ENCODE peak calls at places on chromosomes 7 and 10, in ten cellular contexts. One of them, this sample, is unnamed.

GRCh38 chr10:48608279-48608681 is 3.4 kb upstream of the ARHGAP22 start:
- DNase-seq in testis: peak; percentile 43
- DNase-seq in HepG2: peak; percentile 6
- DNase-seq in aorta: no peak
- DNase-seq in CD4-positive, CD25-positive, alpha-beta regulatory T cell: peak; percentile 41
- DNase-seq in left ventricle myocardium inferior: no peak
- DNase-seq in pancreas: no peak
- DNase-seq in mammary epithelial cell: peak; percentile 48
- DNase-seq in SK-N-SH: peak; percentile 67
- DNase-seq in GM23338: peak; percentile 89
- DNase-seq in this sample: peak; percentile 48

GRCh38 chr7:116438274-116438673 is 61.3 kb upstream of the CAV2 start:
- DNase-seq in testis: no peak
- DNase-seq in pancreas: no peak
- DNase-seq in mammary epithelial cell: no peak
- DNase-seq in SK-N-SH: no peak
- DNase-seq in aorta: no peak
- DNase-seq in HepG2: peak; percentile 4
- DNase-seq in left ventricle myocardium inferior: no peak
- DNase-seq in CD4-positive, CD25-positive, alpha-beta regulatory T cell: no peak
- DNase-seq in GM23338: peak; percentile 5
- DNase-seq in this sample: no peak

GRCh38 chr10:47458466-47459154 is 25.3 kb downstream of the ANXA8 start:
- DNase-seq in aorta: no peak
- DNase-seq in left ventricle myocardium inferior: no peak
- DNase-seq in mammary epithelial cell: peak; percentile 68
- DNase-seq in CD4-positive, CD25-positive, alpha-beta regulatory T cell: no peak
- DNase-seq in GM23338: no peak
- DNase-seq in pancreas: no peak
- DNase-seq in testis: no peak
- DNase-seq in HepG2: no peak
- DNase-seq in SK-N-SH: no peak
- DNase-seq in this sample: peak; percentile 39

GRCh38 chr7:142338633-142339501 is 81.0 kb upstream of the PRSS58 start:
- DNase-seq in aorta: no peak
- DNase-seq in CD4-positive, CD25-positive, alpha-beta regulatory T cell: no peak
- DNase-seq in mammary epithelial cell: no peak
- DNase-seq in left ventricle myocardium inferior: no peak
- DNase-seq in GM23338: peak; percentile 86
- DNase-seq in testis: peak; percentile 79
- DNase-seq in HepG2: no peak
- DNase-seq in pancreas: no peak
- DNase-seq in SK-N-SH: no peak
- DNase-seq in this sample: peak; percentile 26

GRCh38 chr7:135662373-135663114 is at the start of gene STMP1:
- DNase-seq in SK-N-SH: peak; percentile 100
- DNase-seq in HepG2: peak; percentile 81
- DNase-seq in mammary epithelial cell: peak; percentile 89
- DNase-seq in left ventricle myocardium inferior: peak; percentile 98
- DNase-seq in aorta: peak; percentile 98
- DNase-seq in GM23338: peak; percentile 98
- DNase-seq in pancreas: peak; percentile 98
- DNase-seq in CD4-positive, CD25-positive, alpha-beta regulatory T cell: peak; percentile 97
- DNase-seq in testis: peak; percentile 97
- DNase-seq in this sample: peak; percentile 99

GRCh38 chr7:29780346-29780745 is 26.0 kb upstream of the WIPF3 start:
- DNase-seq in left ventricle myocardium inferior: no peak
- DNase-seq in pancreas: no peak
- DNase-seq in CD4-positive, CD25-positive, alpha-beta regulatory T cell: no peak
- DNase-seq in SK-N-SH: no peak
- DNase-seq in HepG2: no peak
- DNase-seq in GM23338: no peak
- DNase-seq in aorta: no peak
- DNase-seq in testis: no peak
- DNase-seq in mammary epithelial cell: no peak
- DNase-seq in this sample: no peak

GRCh38 chr7:21412291-21412896 is 15.5 kb upstream of the SP4 start:
- DNase-seq in CD4-positive, CD25-positive, alpha-beta regulatory T cell: peak; percentile 54
- DNase-seq in HepG2: no peak
- DNase-seq in mammary epithelial cell: no peak
- DNase-seq in SK-N-SH: no peak
- DNase-seq in GM23338: no peak
- DNase-seq in testis: no peak
- DNase-seq in aorta: no peak
- DNase-seq in pancreas: no peak
- DNase-seq in left ventricle myocardium inferior: no peak
- DNase-seq in this sample: no peak

GRCh38 chr10:31819393-31819820 is 109.2 kb downstream of the ARHGAP12 start:
- DNase-seq in mammary epithelial cell: no peak
- DNase-seq in aorta: peak; percentile 79
- DNase-seq in GM23338: no peak
- DNase-seq in CD4-positive, CD25-positive, alpha-beta regulatory T cell: no peak
- DNase-seq in SK-N-SH: no peak
- DNase-seq in testis: no peak
- DNase-seq in HepG2: no peak
- DNase-seq in left ventricle myocardium inferior: peak; percentile 31
- DNase-seq in pancreas: no peak
- DNase-seq in this sample: peak; percentile 16

DNA sequence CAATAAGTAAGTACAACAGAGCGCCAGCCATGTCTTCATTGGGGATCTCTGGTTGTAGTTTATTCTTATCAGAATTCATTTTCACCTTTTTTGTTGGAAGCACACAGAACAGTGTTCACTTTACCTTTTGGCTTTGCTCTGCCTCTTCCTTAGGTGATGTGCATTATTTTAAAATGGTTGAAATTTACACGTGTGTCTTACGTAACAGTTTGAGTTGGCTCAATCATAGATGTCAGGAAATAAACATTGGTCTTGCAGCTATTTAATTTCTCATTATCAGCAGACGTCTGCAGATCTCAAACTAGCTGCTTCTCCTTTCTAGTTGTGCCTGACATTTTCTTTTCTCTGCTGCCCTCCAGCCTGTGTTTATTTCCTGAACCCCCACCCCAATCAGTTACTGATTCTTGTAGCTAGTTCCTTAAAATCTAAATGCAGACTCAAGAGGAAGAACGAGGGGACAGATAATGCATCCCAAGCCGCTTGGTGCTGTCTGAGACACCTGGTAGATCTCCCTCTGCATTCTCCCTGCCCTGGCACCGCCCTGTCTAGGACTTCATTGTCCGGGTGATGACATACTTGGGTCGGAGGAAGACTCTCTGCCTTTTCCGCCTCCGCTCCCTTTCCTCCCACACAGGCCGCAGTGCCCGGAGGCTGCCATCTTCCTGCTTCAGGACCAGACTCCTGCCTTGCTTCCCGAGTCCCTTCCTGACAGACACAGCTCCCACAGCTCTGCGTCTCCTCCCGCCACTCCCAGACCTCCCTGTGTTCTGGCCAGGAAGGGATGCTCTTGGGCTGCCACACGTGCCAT is 108.2 kb downstream of the ANKRD61 start:
- DNase-seq in SK-N-SH: no peak
- DNase-seq in CD4-positive, CD25-positive, alpha-beta regulatory T cell: no peak
- DNase-seq in testis: no peak
- DNase-seq in pancreas: no peak
- DNase-seq in GM23338: no peak
- DNase-seq in aorta: no peak
- DNase-seq in HepG2: no peak
- DNase-seq in mammary epithelial cell: no peak
- DNase-seq in left ventricle myocardium inferior: no peak
- DNase-seq in this sample: no peak
- H3K36me3 ChIP-seq in SK-N-SH: peaks cover 51% of the 10 kb centered on the region
- H3K36me3 ChIP-seq in CD4-positive, CD25-positive, alpha-beta regulatory T cell: peaks cover 54% of the 10 kb centered on the region
- H3K36me3 ChIP-seq in testis: no peaks in the 10 kb centered on the region
- H3K36me3 ChIP-seq in pancreas: peaks cover 15% of the 10 kb centered on the region
- H3K36me3 ChIP-seq in GM23338: peaks cover 20% of the 10 kb centered on the region
- H3K36me3 ChIP-seq in aorta: peaks cover 2% of the 10 kb centered on the region
- H3K36me3 ChIP-seq in HepG2: peaks cover 51% of the 10 kb centered on the region
- H3K36me3 ChIP-seq in mammary epithelial cell: peaks cover 10% of the 10 kb centered on the region
- H3K36me3 ChIP-seq in left ventricle myocardium inferior: peaks cover 56% of the 10 kb centered on the region
- H3K36me3 ChIP-seq in this sample: peaks cover 45% of the 10 kb centered on the region

GRCh38 chr7:128341733-128342132 is 2.0 kb downstream of the RBM28 start:
- DNase-seq in aorta: no peak
- DNase-seq in pancreas: no peak
- DNase-seq in HepG2: no peak
- DNase-seq in testis: no peak
- DNase-seq in GM23338: no peak
- DNase-seq in mammary epithelial cell: no peak
- DNase-seq in SK-N-SH: no peak
- DNase-seq in left ventricle myocardium inferior: no peak
- DNase-seq in CD4-positive, CD25-positive, alpha-beta regulatory T cell: no peak
- DNase-seq in this sample: no peak
- H3K4me3 ChIP-seq in aorta: no peak overlapping the region
- H3K4me3 ChIP-seq in pancreas: no peak overlapping the region
- H3K4me3 ChIP-seq in HepG2: no peak overlapping the region
- H3K4me3 ChIP-seq in testis: no peak overlapping the region
- H3K4me3 ChIP-seq in GM23338: no peak overlapping the region
- H3K4me3 ChIP-seq in mammary epithelial cell: no peak overlapping the region
- H3K4me3 ChIP-seq in SK-N-SH: peak overlapping the region; percentile 80
- H3K4me3 ChIP-seq in left ventricle myocardium inferior: peak overlapping the region; percentile 87
- H3K4me3 ChIP-seq in CD4-positive, CD25-positive, alpha-beta regulatory T cell: no peak overlapping the region
- H3K4me3 ChIP-seq in this sample: peak overlapping the region; percentile 99

GRCh38 chr10:70742537-70743429 is 42.4 kb downstream of the TBATA start:
- DNase-seq in HepG2: peak; percentile 57
- DNase-seq in aorta: peak; percentile 76
- DNase-seq in left ventricle myocardium inferior: peak; percentile 54
- DNase-seq in pancreas: no peak
- DNase-seq in mammary epithelial cell: no peak
- DNase-seq in testis: no peak
- DNase-seq in SK-N-SH: no peak
- DNase-seq in CD4-positive, CD25-positive, alpha-beta regulatory T cell: peak; percentile 49
- DNase-seq in GM23338: no peak
- DNase-seq in this sample: peak; percentile 71
- H3K36me3 ChIP-seq in HepG2: no peaks in the 10 kb centered on the region
- H3K36me3 ChIP-seq in aorta: no peaks in the 10 kb centered on the region
- H3K36me3 ChIP-seq in left ventricle myocardium inferior: no peaks in the 10 kb centered on the region
- H3K36me3 ChIP-seq in pancreas: no peaks in the 10 kb centered on the region
- H3K36me3 ChIP-seq in mammary epithelial cell: no peaks in the 10 kb centered on the region
- H3K36me3 ChIP-seq in testis: no peaks in the 10 kb centered on the region
- H3K36me3 ChIP-seq in SK-N-SH: no peaks in the 10 kb centered on the region
- H3K36me3 ChIP-seq in CD4-positive, CD25-positive, alpha-beta regulatory T cell: no peaks in the 10 kb centered on the region
- H3K36me3 ChIP-seq in GM23338: no peaks in the 10 kb centered on the region
- H3K36me3 ChIP-seq in this sample: no peaks in the 10 kb centered on the region

GRCh38 chr7:102302025-102302424 is 15.4 kb downstream of the SH2B2 start:
- DNase-seq in CD4-positive, CD25-positive, alpha-beta regulatory T cell: no peak
- DNase-seq in GM23338: no peak
- DNase-seq in aorta: no peak
- DNase-seq in pancreas: no peak
- DNase-seq in left ventricle myocardium inferior: no peak
- DNase-seq in SK-N-SH: no peak
- DNase-seq in mammary epithelial cell: no peak
- DNase-seq in HepG2: no peak
- DNase-seq in testis: no peak
- DNase-seq in this sample: no peak
- H3K4me3 ChIP-seq in CD4-positive, CD25-positive, alpha-beta regulatory T cell: no peak overlapping the region
- H3K4me3 ChIP-seq in GM23338: no peak overlapping the region
- H3K4me3 ChIP-seq in aorta: no peak overlapping the region
- H3K4me3 ChIP-seq in pancreas: no peak overlapping the region
- H3K4me3 ChIP-seq in left ventricle myocardium inferior: no peak overlapping the region
- H3K4me3 ChIP-seq in SK-N-SH: no peak overlapping the region
- H3K4me3 ChIP-seq in mammary epithelial cell: no peak overlapping the region
- H3K4me3 ChIP-seq in HepG2: no peak overlapping the region
- H3K4me3 ChIP-seq in testis: no peak overlapping the region
- H3K4me3 ChIP-seq in this sample: no peak overlapping the region

This sample was measured in adipocyte.